ENCODE peak calls at places on chromosomes 16 and 17, in nine cellular contexts. E is HFFc6, W is nephron progenitor cell, N is mucosa of descending colon, H is WTC11, P is tibial artery, F is A549, Z is cardiac fibroblast, O is cardiac muscle cell. G is an unnamed sample.

GRCh38 chr16:50778284-50779163 is 36.6 kb downstream of the CYLD start:
- DNase-seq in E (no peak), W (no peak), N (no peak), H (no peak), P (no peak), F (no peak), Z (no peak), O (no peak), G (no peak)

GRCh38 chr17:39927928-39928867 is 666 bp downstream of the LRRC3C start:
- DNase-seq in E (no peak), W (peak), N (peak), H (peak), P (peak), F (peak), Z (no peak), O (no peak), G (peak)

GRCh38 chr16:23145608-23146007 is 3.6 kb downstream of the USP31 start:
- DNase-seq in E (peak), W (no peak), N (no peak), H (no peak), P (no peak), F (peak), Z (peak), O (peak), G (no peak)

GRCh38 chr16:24539850-24540484 is 601 bp downstream of the RBBP6 start:
- DNase-seq in E (no peak), W (peak), N (peak), H (no peak), P (peak), F (peak), Z (peak), O (peak), G (peak)

GRCh38 chr16:50428116-50428515 is 59.3 kb upstream of the BRD7 start:
- DNase-seq in E (no peak), W (no peak), N (no peak), H (no peak), P (no peak), F (no peak), Z (no peak), O (peak), G (no peak)

GRCh38 chr17:9071921-9072503 is 50.7 kb downstream of the NTN1 start:
- DNase-seq in E (no peak), W (no peak), N (no peak), H (no peak), P (peak), F (no peak), Z (no peak), O (no peak), G (no peak)

GRCh38 chr16:30741461-30741914 is 6.7 kb upstream of the PHKG2 start:
- DNase-seq in E (peak), W (no peak), N (peak), H (no peak), P (peak), F (peak), Z (peak), O (peak), G (no peak)

GRCh38 chr17:39246274-39246673 is 20.5 kb upstream of the STAC2 start:
- DNase-seq in E (no peak), W (no peak), N (no peak), H (no peak), P (peak), F (no peak), Z (no peak), O (no peak), G (no peak)

GRCh38 chr17:76331083-76331482 is 22.6 kb downstream of the PRPSAP1 start:
- DNase-seq in E (no peak), W (no peak), N (peak), H (no peak), P (no peak), F (no peak), Z (no peak), O (no peak), G (no peak)

GRCh38 chr17:83067071-83067717 is 12.2 kb upstream of the METRNL start:
- DNase-seq in E (no peak), W (peak), N (no peak), H (no peak), P (peak), F (no peak), Z (no peak), O (no peak), G (no peak)

GRCh38 chr17:78192616-78193015 is 5.5 kb downstream of the AFMID start:
- DNase-seq in E (no peak), W (no peak), N (no peak), H (no peak), P (no peak), F (no peak), Z (no peak), O (no peak), G (no peak)

GRCh38 chr17:28726396-28726911 is 421 bp upstream of the TLCD1 start:
- DNase-seq in E (peak), W (peak), N (peak), H (peak), P (peak), F (peak), Z (peak), O (peak), G (peak)

GRCh38 chr17:28727727-28728363 is 743 bp upstream of the NEK8 start:
- DNase-seq in E (peak), W (peak), N (peak), H (peak), P (peak), F (peak), Z (peak), O (peak), G (peak)

GRCh38 chr17:28725660-28726395 is at the start of gene TLCD1:
- DNase-seq in E (peak), W (peak), N (peak), H (peak), P (peak), F (peak), Z (peak), O (peak), G (peak)

GRCh38 chr17:28728364-28729200 is at the start of gene NEK8:
- DNase-seq in E (peak), W (peak), N (peak), H (peak), P (peak), F (peak), Z (peak), O (peak), G (peak)

GRCh38 chr17:28726912-28727726 is 1.1 kb upstream of the TLCD1 start:
- DNase-seq in E (peak), W (peak), N (peak), H (peak), P (peak), F (peak), Z (peak), O (peak), G (peak)
- TF ChIP-seq CTCF in E (peak), W (peak), N (peak), H (peak), P (peak), F (peak), Z (peak), O (peak), G (peak)

GRCh38 chr17:57948169-57948554 is 7.0 kb downstream of the CUEDC1 start:
- DNase-seq in E (no peak), W (no peak), N (no peak), H (no peak), P (no peak), F (no peak), Z (peak), O (no peak), G (no peak)
- TF ChIP-seq CTCF in E (no peak), W (no peak), N (no peak), H (no peak), P (no peak), F (no peak), Z (no peak), O (no peak), G (no peak)

GRCh38 chr16:88407042-88407420 is 24.3 kb downstream of the ZNF469 start:
- DNase-seq in E (no peak), W (no peak), N (no peak), H (no peak), P (no peak), F (no peak), Z (no peak), O (no peak), G (no peak)
- TF ChIP-seq CTCF in E (no peak), W (no peak), N (no peak), H (no peak), P (no peak), F (no peak), Z (no peak), O (peak), G (no peak)

DNA sequence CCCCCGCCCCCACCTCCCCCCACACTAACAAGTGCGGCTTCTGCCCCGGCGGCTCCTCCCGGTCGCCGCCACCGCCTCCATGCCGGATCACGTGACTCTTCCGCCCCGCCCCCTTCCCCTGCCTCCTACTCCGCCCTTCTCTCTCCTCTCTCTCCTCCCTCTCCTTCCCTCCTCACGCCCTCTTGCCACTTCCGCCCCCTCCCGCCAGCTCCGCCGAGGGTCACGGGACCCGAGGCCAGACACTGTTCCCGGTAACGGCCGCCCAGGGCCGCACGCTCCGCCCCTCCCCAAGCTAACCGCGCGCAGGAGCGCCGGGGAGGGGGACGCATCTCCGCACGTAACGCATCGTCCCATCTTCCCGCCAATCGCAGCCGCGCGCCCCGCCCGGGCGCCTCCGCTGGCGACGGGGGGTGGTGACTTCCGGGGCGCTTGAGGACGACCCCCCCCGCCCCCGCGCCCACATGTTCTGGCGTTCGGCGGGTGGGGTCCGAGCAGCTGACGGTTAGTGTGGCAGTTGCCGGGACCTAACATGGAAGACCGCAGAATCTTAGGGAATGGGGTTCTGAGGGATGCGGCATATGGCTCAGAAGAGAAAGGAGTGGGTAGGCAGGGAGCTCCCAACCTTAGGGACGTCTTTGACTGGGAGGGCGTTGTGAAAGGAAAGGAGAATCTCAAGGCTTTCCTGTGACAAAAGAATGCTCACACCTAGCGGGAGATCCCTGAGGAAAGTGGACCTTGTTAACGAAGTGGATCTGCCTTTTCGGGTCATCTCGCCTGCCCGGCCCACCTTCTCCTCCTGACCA is at the start of gene USP32:
- DNase-seq in E (peak), W (peak), N (peak), H (peak), P (peak), F (peak), Z (peak), O (peak), G (peak)
- TF ChIP-seq CTCF in E (peak), W (no peak), N (peak), H (no peak), P (peak), F (no peak), Z (no peak), O (peak), G (no peak)

GRCh38 chr17:64154321-64155089 is 24.6 kb upstream of the ERN1 start:
- DNase-seq in E (no peak), W (no peak), N (no peak), H (no peak), P (peak), F (no peak), Z (no peak), O (no peak), G (no peak)
- TF ChIP-seq CTCF in E (no peak), W (no peak), N (no peak), H (no peak), P (no peak), F (no peak), Z (no peak), O (no peak), G (no peak)

GRCh38 chr17:4549781-4550533 is 5.2 kb downstream of the MYBBP1A start:
- DNase-seq in E (no peak), W (no peak), N (no peak), H (no peak), P (no peak), F (no peak), Z (no peak), O (no peak), G (no peak)
- TF ChIP-seq CTCF in E (no peak), W (no peak), N (no peak), H (no peak), P (no peak), F (no peak), Z (no peak), O (no peak), G (no peak)

GRCh38 chr16:27859020-27859419 is 204.5 kb downstream of the GSG1L start:
- DNase-seq in E (no peak), W (no peak), N (no peak), H (peak), P (no peak), F (peak), Z (no peak), O (no peak), G (peak)
- TF ChIP-seq CTCF in E (peak), W (no peak), N (no peak), H (peak), P (no peak), F (no peak), Z (no peak), O (peak), G (no peak)

GRCh38 chr16:87410958-87411357 is 18.8 kb downstream of the MAP1LC3B start:
- DNase-seq in E (no peak), W (no peak), N (no peak), H (peak), P (peak), F (no peak), Z (no peak), O (no peak), G (no peak)
- TF ChIP-seq CTCF in E (peak), W (no peak), N (no peak), H (no peak), P (no peak), F (no peak), Z (no peak), O (no peak), G (no peak)

G was measured in endothelial cell.